ENCODE peak calls at places on chromosomes 13 and 19, in nine cellular contexts. L, K, Z, S, T, U, Y, O and P are unnamed samples.

GRCh38 chr13:89269737-89270136 is 1598.6 kb downstream of the SLITRK5 start:
- DNase-seq in L (peak; percentile 14), K (no peak), Z (no peak), S (no peak), T (no peak), U (no peak), Y (no peak), O (no peak), P (no peak)

GRCh38 chr13:60230593-60230992 is 66.9 kb upstream of the DIAPH3 start:
- DNase-seq in L (peak; percentile 82), K (no peak), Z (no peak), S (no peak), T (peak; percentile 13), U (no peak), Y (no peak), O (peak; percentile 92), P (no peak)

GRCh38 chr13:77872995-77873394 is 45.6 kb downstream of the EDNRB start:
- DNase-seq in L (no peak), K (no peak), Z (no peak), S (no peak), T (no peak), U (no peak), Y (no peak), O (no peak), P (no peak)

GRCh38 chr19:45972081-45972943 is 1.4 kb downstream of the NOVA2 start:
- DNase-seq in L (no peak), K (no peak), Z (no peak), S (peak; percentile 28), T (peak; percentile 53), U (no peak), Y (peak; percentile 46), O (no peak), P (peak; percentile 23)

GRCh38 chr13:23705578-23705977 is 135.4 kb downstream of the TNFRSF19 start:
- DNase-seq in L (no peak), K (no peak), Z (no peak), S (no peak), T (no peak), U (no peak), Y (no peak), O (no peak), P (no peak)

GRCh38 chr19:11194657-11195056 is 2.7 kb downstream of the KANK2 start:
- DNase-seq in L (no peak), K (no peak), Z (no peak), S (no peak), T (no peak), U (no peak), Y (no peak), O (no peak), P (no peak)

GRCh38 chr19:6233827-6234511 is 45.8 kb downstream of the MLLT1 start:
- DNase-seq in L (no peak), K (no peak), Z (no peak), S (no peak), T (no peak), U (no peak), Y (no peak), O (no peak), P (no peak)

GRCh38 chr13:101785858-101786257 is 333.4 kb downstream of the ITGBL1 start:
- DNase-seq in L (peak; percentile 74), K (no peak), Z (no peak), S (no peak), T (peak; percentile 48), U (no peak), Y (no peak), O (peak; percentile 12), P (no peak)

GRCh38 chr19:49911381-49912145 is 14.9 kb upstream of the IL4I1 start:
- DNase-seq in L (no peak), K (no peak), Z (no peak), S (peak; percentile 44), T (peak; percentile 64), U (no peak), Y (peak; percentile 65), O (no peak), P (no peak)

GRCh38 chr19:13095934-13096890 is 6.4 kb downstream of the LYL1 start:
- DNase-seq in L (peak; percentile 68), K (no peak), Z (no peak), S (no peak), T (no peak), U (no peak), Y (peak; percentile 28), O (no peak), P (no peak)

GRCh38 chr13:33340631-33341030 is 55.1 kb upstream of the STARD13 start:
- DNase-seq in L (no peak), K (no peak), Z (no peak), S (no peak), T (no peak), U (no peak), Y (no peak), O (no peak), P (no peak)

GRCh38 chr13:94169783-94170513 is 309.5 kb downstream of the DCT start:
- DNase-seq in L (no peak), K (no peak), Z (no peak), S (no peak), T (peak; percentile 68), U (no peak), Y (no peak), O (no peak), P (no peak)

GRCh38 chr19:19515764-19516519 is at the start of gene NDUFA13:
- DNase-seq in L (peak; percentile 93), K (peak; percentile 96), Z (peak; percentile 91), S (peak; percentile 93), T (peak; percentile 93), U (peak; percentile 97), Y (peak; percentile 96), O (peak; percentile 89), P (peak; percentile 93)

GRCh38 chr19:31149306-31149975 is 199.8 kb downstream of the TSHZ3 start:
- DNase-seq in L (peak; percentile 8), K (no peak), Z (no peak), S (no peak), T (no peak), U (no peak), Y (no peak), O (no peak), P (no peak)

GRCh38 chr13:74907788-74908187 is 574.2 kb downstream of the TBC1D4 start:
- DNase-seq in L (no peak), K (no peak), Z (no peak), S (no peak), T (no peak), U (no peak), Y (no peak), O (no peak), P (no peak)

GRCh38 chr19:10952809-10953208 is 8.0 kb upstream of the SMARCA4 start:
- DNase-seq in L (no peak), K (no peak), Z (no peak), S (no peak), T (no peak), U (no peak), Y (no peak), O (no peak), P (no peak)

GRCh38 chr19:37867831-37868230 is 38.6 kb downstream of the WDR87 start:
- DNase-seq in L (no peak), K (no peak), Z (no peak), S (no peak), T (no peak), U (no peak), Y (no peak), O (no peak), P (no peak)

GRCh38 chr19:6710273-6711077 is 10.0 kb downstream of the C3 start:
- DNase-seq in L (no peak), K (no peak), Z (no peak), S (no peak), T (no peak), U (no peak), Y (peak; percentile 25), O (no peak), P (no peak)

GRCh38 chr19:53907690-53908089 is 1.4 kb upstream of the CACNG7 start:
- DNase-seq in L (no peak), K (no peak), Z (no peak), S (no peak), T (no peak), U (no peak), Y (no peak), O (no peak), P (no peak)

GRCh38 chr19:5711713-5712161 is 8.2 kb downstream of the LONP1 start:
- DNase-seq in L (no peak), K (no peak), Z (no peak), S (no peak), T (no peak), U (no peak), Y (no peak), O (no peak), P (no peak)

GRCh38 chr13:112883241-112883945 is 85.6 kb upstream of the MCF2L start:
- DNase-seq in L (no peak), K (no peak), Z (no peak), S (no peak), T (no peak), U (no peak), Y (no peak), O (no peak), P (no peak)